ENCODE peak calls at places on chromosomes 3 and 15, in four cellular contexts. P, J, A and Z are unnamed samples.

GRCh38 chr3:72818092-72818721 is 30.0 kb downstream of the SHQ1 start:
- DNase-seq in A (peak; percentile 12), J (no peak), P (no peak), Z (no peak)

GRCh38 chr3:170907519-170908234 is 760 bp downstream of the EIF5A2 start:
- DNase-seq in P (peak; percentile 24), J (peak; percentile 9), A (peak; percentile 44), Z (no peak)

GRCh38 chr3:89690649-89691048 is 583.2 kb downstream of the EPHA3 start:
- DNase-seq in P (no peak), A (no peak), J (no peak), Z (no peak)

GRCh38 chr3:60932669-60933068 is 318.6 kb downstream of the FHIT start:
- DNase-seq in A (no peak), P (no peak), J (no peak), Z (no peak)

GRCh38 chr15:59741274-59741906 is 52.3 kb upstream of the BNIP2 start:
- DNase-seq in J (peak; percentile 18), P (peak; percentile 60), A (peak; percentile 9), Z (peak; percentile 33)

GRCh38 chr3:66715806-66716205 is 215.0 kb upstream of the LRIG1 start:
- DNase-seq in P (no peak), J (no peak), A (no peak), Z (no peak)

GRCh38 chr3:132347811-132348210 is 30.6 kb downstream of the ACP3 start:
- DNase-seq in J (no peak), A (no peak), P (no peak), Z (no peak)

GRCh38 chr3:127951276-127951675 is 36.2 kb downstream of the KBTBD12 start:
- DNase-seq in A (no peak), P (no peak), J (no peak), Z (no peak)

GRCh38 chr3:11907667-11908660 is 61.3 kb upstream of the TAMM41 start:
- DNase-seq in A (no peak), J (no peak), P (no peak), Z (no peak)

GRCh38 chr3:133880886-133881455 is 14.7 kb downstream of the RAB6B start:
- DNase-seq in P (no peak), J (no peak), A (no peak), Z (no peak)

GRCh38 chr3:40382617-40382979 is 4.4 kb upstream of the ENTPD3 start:
- DNase-seq in A (peak; percentile 77), P (no peak), J (peak; percentile 10), Z (no peak)

GRCh38 chr3:133859381-133860245 is 36.1 kb downstream of the RAB6B start:
- DNase-seq in A (peak; percentile 35), P (no peak), J (no peak), Z (no peak)

GRCh38 chr3:127744216-127744815 is 71.6 kb downstream of the ABTB1 start:
- DNase-seq in A (no peak), J (no peak), P (no peak), Z (no peak)

GRCh38 chr3:124599147-124599765 is 131.0 kb upstream of the UMPS start:
- DNase-seq in P (no peak), A (no peak), J (no peak), Z (no peak)
- TF ChIP-seq ELF4 in P (no peak), A (no peak), J (no peak), Z (no peak)

DNA sequence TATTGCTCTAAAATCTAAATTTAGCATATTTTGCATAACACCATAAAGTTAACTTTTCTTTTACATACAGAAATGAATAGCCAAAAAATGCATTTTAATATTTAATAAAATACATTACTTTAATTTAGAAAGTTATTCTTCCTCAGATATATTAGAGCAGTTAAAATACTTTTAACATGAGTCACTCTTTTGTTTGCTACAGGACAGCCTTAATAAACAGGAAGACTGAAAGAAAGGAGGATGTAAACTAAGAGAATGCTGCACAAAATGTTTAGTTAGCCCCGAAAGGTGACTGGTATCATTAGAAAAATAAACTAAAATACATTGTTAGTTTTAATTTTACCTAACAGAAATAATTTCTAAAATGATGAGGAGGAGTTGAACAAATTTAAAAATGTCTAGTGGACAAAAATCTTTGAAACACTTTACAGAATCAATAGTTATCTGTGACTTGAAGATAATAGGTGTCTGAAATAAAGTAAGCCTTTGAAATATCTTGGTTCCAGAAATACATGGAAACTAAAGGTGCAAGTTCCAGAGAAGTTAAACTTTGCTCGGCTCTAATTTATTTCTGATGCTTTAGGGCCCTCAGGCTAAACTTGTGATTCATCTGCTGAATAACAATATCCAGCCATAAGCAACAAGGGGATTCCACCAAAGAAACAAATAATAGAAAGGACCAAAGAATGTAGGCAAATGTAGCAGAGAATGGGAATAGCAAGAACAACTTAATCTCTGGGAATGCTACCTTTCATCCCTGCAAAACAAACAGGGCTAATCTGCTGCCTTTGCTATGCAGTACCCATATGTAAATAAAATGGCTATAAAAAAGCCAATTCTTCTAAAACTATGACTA is 138.3 kb upstream of the UBP1 start:
- DNase-seq in A (no peak), J (peak; percentile 83), P (no peak), Z (no peak)
- TF ChIP-seq ELF4 in A (no peak), J (no peak), P (no peak), Z (no peak)

GRCh38 chr15:65937046-65937445 is 67.8 kb downstream of the RAB11A start:
- DNase-seq in A (no peak), P (no peak), J (no peak), Z (no peak)

GRCh38 chr15:65935391-65935790 is 66.1 kb downstream of the RAB11A start:
- DNase-seq in J (no peak), P (no peak), A (no peak), Z (no peak)

GRCh38 chr15:65936317-65936716 is 67.0 kb downstream of the RAB11A start:
- DNase-seq in J (no peak), P (no peak), A (no peak), Z (no peak)

GRCh38 chr15:65939901-65940617 is 70.8 kb downstream of the RAB11A start:
- DNase-seq in J (no peak), A (no peak), P (no peak), Z (no peak)

DNA sequence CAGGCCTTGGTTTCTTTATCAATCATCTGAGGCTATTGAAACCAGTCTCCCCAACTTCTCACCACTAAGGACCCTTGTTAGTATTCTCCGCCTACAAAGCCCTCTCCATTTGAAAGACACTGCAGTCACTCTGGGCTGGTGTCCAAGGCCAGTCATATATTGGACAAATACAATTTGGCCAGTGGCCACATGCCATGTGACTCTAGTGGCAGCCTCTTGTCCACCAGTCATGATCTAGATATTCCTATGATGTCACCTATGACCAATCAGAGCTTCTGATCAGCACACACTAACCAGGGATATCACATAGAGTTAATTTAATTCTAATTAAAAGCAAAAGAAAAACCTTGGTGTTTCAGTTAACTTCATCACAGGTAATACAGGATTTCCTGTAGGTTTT is 68.2 kb downstream of the RAB11A start:
- DNase-seq in J (no peak), A (peak; percentile 13), P (no peak), Z (no peak)
- TF ChIP-seq ELF4 in J (no peak), A (no peak), P (no peak), Z (no peak)

GRCh38 chr3:14503033-14503705 is 37.0 kb downstream of the GRIP2 start:
- DNase-seq in A (peak; percentile 35), P (no peak), J (peak; percentile 16), Z (no peak)
- TF ChIP-seq ELF4 in A (no peak), P (no peak), J (no peak), Z (no peak)

GRCh38 chr3:58628823-58629562 is 37.6 kb downstream of the FAM3D start:
- DNase-seq in J (peak; percentile 10), A (no peak), P (no peak), Z (no peak)
- TF ChIP-seq ELF4 in J (no peak), A (no peak), P (no peak), Z (no peak)